ENCODE peak calls at places on chromosomes 5 and 9, in four cellular contexts. One of them, this sample, is unnamed.

GRCh38 chr9:23962101-23962500 is 136.1 kb upstream of the ELAVL2 start:
- DNase-seq in transverse colon: no peak
- DNase-seq in left ventricle myocardium inferior: no peak
- DNase-seq in B cell: no peak
- DNase-seq in this sample: no peak

GRCh38 chr5:43432486-43433365 is 20.5 kb upstream of the CCL28 start:
- DNase-seq in transverse colon: peak; percentile 85
- DNase-seq in left ventricle myocardium inferior: peak; percentile 66
- DNase-seq in B cell: no peak
- DNase-seq in this sample: no peak

GRCh38 chr9:89430995-89431394 is 66.9 kb downstream of the SEMA4D start:
- DNase-seq in transverse colon: peak; percentile 79
- DNase-seq in left ventricle myocardium inferior: no peak
- DNase-seq in B cell: no peak
- DNase-seq in this sample: no peak

GRCh38 chr5:19546521-19546920 is 441.5 kb downstream of the CDH18 start:
- DNase-seq in transverse colon: no peak
- DNase-seq in left ventricle myocardium inferior: no peak
- DNase-seq in B cell: no peak
- DNase-seq in this sample: no peak

GRCh38 chr5:58286741-58287140 is 173.1 kb downstream of the PLK2 start:
- DNase-seq in transverse colon: no peak
- DNase-seq in left ventricle myocardium inferior: no peak
- DNase-seq in B cell: no peak
- DNase-seq in this sample: no peak

GRCh38 chr9:133842174-133842573 is 104.0 kb upstream of the SARDH start:
- DNase-seq in transverse colon: peak; percentile 81
- DNase-seq in left ventricle myocardium inferior: no peak
- DNase-seq in B cell: no peak
- DNase-seq in this sample: no peak

GRCh38 chr5:174073088-174073487 is 27.6 kb downstream of the NSG2 start:
- DNase-seq in transverse colon: no peak
- DNase-seq in left ventricle myocardium inferior: no peak
- DNase-seq in B cell: no peak
- DNase-seq in this sample: no peak

GRCh38 chr5:1105350-1106265 is 6.3 kb downstream of the SLC12A7 start:
- DNase-seq in transverse colon: peak; percentile 88
- DNase-seq in left ventricle myocardium inferior: no peak
- DNase-seq in B cell: peak; percentile 81
- DNase-seq in this sample: peak; percentile 57

GRCh38 chr5:181189962-181190710 is 14.9 kb downstream of the TRIM7 start:
- DNase-seq in transverse colon: peak; percentile 48
- DNase-seq in left ventricle myocardium inferior: no peak
- DNase-seq in B cell: no peak
- DNase-seq in this sample: peak; percentile 36

GRCh38 chr9:99782962-99783718 is 38.5 kb upstream of the NR4A3 start:
- DNase-seq in transverse colon: no peak
- DNase-seq in left ventricle myocardium inferior: no peak
- DNase-seq in B cell: peak; percentile 41
- DNase-seq in this sample: no peak

GRCh38 chr5:74310386-74310785 is 330.1 kb downstream of the ENC1 start:
- DNase-seq in transverse colon: no peak
- DNase-seq in left ventricle myocardium inferior: no peak
- DNase-seq in B cell: no peak
- DNase-seq in this sample: no peak

GRCh38 chr5:176735383-176736265 is 74.7 kb upstream of the UNC5A start:
- DNase-seq in transverse colon: peak; percentile 1
- DNase-seq in left ventricle myocardium inferior: no peak
- DNase-seq in B cell: no peak
- DNase-seq in this sample: peak; percentile 12

GRCh38 chr9:88530051-88530450 is 4.9 kb upstream of the NXNL2 start:
- DNase-seq in transverse colon: no peak
- DNase-seq in left ventricle myocardium inferior: no peak
- DNase-seq in B cell: no peak
- DNase-seq in this sample: no peak

GRCh38 chr9:122931851-122932199 is 513 bp upstream of the ZBTB26 start:
- DNase-seq in transverse colon: no peak
- DNase-seq in left ventricle myocardium inferior: no peak
- DNase-seq in B cell: no peak
- DNase-seq in this sample: no peak

GRCh38 chr9:125380406-125380805 is 118.8 kb downstream of the GAPVD1 start:
- DNase-seq in transverse colon: no peak
- DNase-seq in left ventricle myocardium inferior: no peak
- DNase-seq in B cell: no peak
- DNase-seq in this sample: no peak

GRCh38 chr5:143554918-143555477 is 151.5 kb upstream of the NR3C1 start:
- DNase-seq in transverse colon: no peak
- DNase-seq in left ventricle myocardium inferior: no peak
- DNase-seq in B cell: no peak
- DNase-seq in this sample: no peak

GRCh38 chr5:120735076-120735475 is 271.0 kb downstream of the PRR16 start:
- DNase-seq in transverse colon: no peak
- DNase-seq in left ventricle myocardium inferior: no peak
- DNase-seq in B cell: no peak
- DNase-seq in this sample: no peak

GRCh38 chr9:77649109-77649812 is 1.1 kb upstream of the GNA14 start:
- DNase-seq in transverse colon: no peak
- DNase-seq in left ventricle myocardium inferior: no peak
- DNase-seq in B cell: no peak
- DNase-seq in this sample: no peak

GRCh38 chr9:89464991-89465390 is 32.9 kb downstream of the SEMA4D start:
- DNase-seq in transverse colon: no peak
- DNase-seq in left ventricle myocardium inferior: no peak
- DNase-seq in B cell: no peak
- DNase-seq in this sample: no peak

GRCh38 chr9:107557236-107557990 is 67.8 kb upstream of the KLF4 start:
- DNase-seq in transverse colon: no peak
- DNase-seq in left ventricle myocardium inferior: no peak
- DNase-seq in B cell: no peak
- DNase-seq in this sample: no peak

GRCh38 chr5:1368236-1368635 is 23.3 kb upstream of the CLPTM1L start:
- DNase-seq in transverse colon: no peak
- DNase-seq in left ventricle myocardium inferior: no peak
- DNase-seq in B cell: no peak
- DNase-seq in this sample: no peak

GRCh38 chr5:53481887-53482716 is 1.7 kb downstream of the FST start:
- DNase-seq in transverse colon: peak; percentile 69
- DNase-seq in left ventricle myocardium inferior: peak; percentile 76
- DNase-seq in B cell: peak; percentile 79
- DNase-seq in this sample: peak; percentile 50

GRCh38 chr9:132020272-132020671 is 59.4 kb downstream of the MED27 start:
- DNase-seq in transverse colon: no peak
- DNase-seq in left ventricle myocardium inferior: no peak
- DNase-seq in B cell: no peak
- DNase-seq in this sample: no peak

GRCh38 chr5:76468625-76469410 is 65.7 kb downstream of the IQGAP2 start:
- DNase-seq in transverse colon: no peak
- DNase-seq in left ventricle myocardium inferior: no peak
- DNase-seq in B cell: no peak
- DNase-seq in this sample: no peak

GRCh38 chr5:92402045-92402444 is 1018.9 kb upstream of the ARRDC3 start:
- DNase-seq in transverse colon: no peak
- DNase-seq in left ventricle myocardium inferior: no peak
- DNase-seq in B cell: no peak
- DNase-seq in this sample: no peak

GRCh38 chr5:129973716-129974426 is 69.6 kb downstream of the CHSY3 start:
- DNase-seq in transverse colon: no peak
- DNase-seq in left ventricle myocardium inferior: no peak
- DNase-seq in B cell: no peak
- DNase-seq in this sample: no peak

GRCh38 chr5:108481355-108481931 is 99.5 kb upstream of the FBXL17 start:
- DNase-seq in transverse colon: no peak
- DNase-seq in left ventricle myocardium inferior: no peak
- DNase-seq in B cell: no peak
- DNase-seq in this sample: no peak

GRCh38 chr5:57209316-57210040 is 35.6 kb downstream of the GPBP1 start:
- DNase-seq in transverse colon: no peak
- DNase-seq in left ventricle myocardium inferior: no peak
- DNase-seq in B cell: no peak
- DNase-seq in this sample: no peak

GRCh38 chr5:128491291-128491690 is 46.8 kb downstream of the FBN2 start:
- DNase-seq in transverse colon: no peak
- DNase-seq in left ventricle myocardium inferior: no peak
- DNase-seq in B cell: no peak
- DNase-seq in this sample: no peak

GRCh38 chr5:10832987-10833386 is 72.0 kb upstream of the DAP start:
- DNase-seq in transverse colon: no peak
- DNase-seq in left ventricle myocardium inferior: no peak
- DNase-seq in B cell: no peak
- DNase-seq in this sample: no peak

GRCh38 chr5:138975098-138975847 is 100.1 kb upstream of the LRRTM2 start:
- DNase-seq in transverse colon: peak; percentile 32
- DNase-seq in left ventricle myocardium inferior: peak; percentile 47
- DNase-seq in B cell: no peak
- DNase-seq in this sample: no peak

GRCh38 chr5:59759600-59760357 is 133.7 kb downstream of the PDE4D start:
- DNase-seq in transverse colon: no peak
- DNase-seq in left ventricle myocardium inferior: no peak
- DNase-seq in B cell: no peak
- DNase-seq in this sample: no peak

GRCh38 chr9:109436071-109436470 is 62.0 kb downstream of the PTPN3 start:
- DNase-seq in transverse colon: no peak
- DNase-seq in left ventricle myocardium inferior: no peak
- DNase-seq in B cell: no peak
- DNase-seq in this sample: no peak

GRCh38 chr5:158390556-158390955 is 531.6 kb upstream of the CLINT1 start:
- DNase-seq in transverse colon: no peak
- DNase-seq in left ventricle myocardium inferior: no peak
- DNase-seq in B cell: no peak
- DNase-seq in this sample: no peak

GRCh38 chr9:81791076-81791475 is 101.7 kb upstream of the TLE1 start:
- DNase-seq in transverse colon: no peak
- DNase-seq in left ventricle myocardium inferior: no peak
- DNase-seq in B cell: no peak
- DNase-seq in this sample: no peak

DNA sequence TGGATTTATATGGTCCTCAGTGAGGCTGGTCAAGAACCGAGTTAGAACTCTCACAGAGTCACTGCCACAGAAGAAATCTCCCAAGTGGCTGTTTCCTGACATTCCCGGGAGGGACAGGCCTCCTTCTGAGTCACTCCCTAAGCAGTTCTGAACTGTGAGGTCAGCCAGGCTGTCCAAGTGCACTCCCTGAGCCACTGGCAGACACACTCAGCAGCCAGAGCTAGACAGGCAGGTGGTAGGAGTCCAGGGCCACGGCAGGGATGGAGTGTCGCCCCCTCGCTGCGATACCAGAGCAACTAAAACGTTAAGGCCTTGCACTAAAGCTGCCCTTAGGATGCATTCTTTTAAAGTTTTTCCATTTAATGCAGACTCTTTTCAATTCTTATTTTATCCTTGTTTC is 3.4 kb downstream of the IL4 start:
- DNase-seq in transverse colon: peak; percentile 26
- DNase-seq in left ventricle myocardium inferior: no peak
- DNase-seq in B cell: no peak
- DNase-seq in this sample: no peak
- TF ChIP-seq CTCF in transverse colon: no peak
- TF ChIP-seq CTCF in left ventricle myocardium inferior: no peak
- TF ChIP-seq CTCF in B cell: no peak
- TF ChIP-seq CTCF in this sample: no peak

DNA sequence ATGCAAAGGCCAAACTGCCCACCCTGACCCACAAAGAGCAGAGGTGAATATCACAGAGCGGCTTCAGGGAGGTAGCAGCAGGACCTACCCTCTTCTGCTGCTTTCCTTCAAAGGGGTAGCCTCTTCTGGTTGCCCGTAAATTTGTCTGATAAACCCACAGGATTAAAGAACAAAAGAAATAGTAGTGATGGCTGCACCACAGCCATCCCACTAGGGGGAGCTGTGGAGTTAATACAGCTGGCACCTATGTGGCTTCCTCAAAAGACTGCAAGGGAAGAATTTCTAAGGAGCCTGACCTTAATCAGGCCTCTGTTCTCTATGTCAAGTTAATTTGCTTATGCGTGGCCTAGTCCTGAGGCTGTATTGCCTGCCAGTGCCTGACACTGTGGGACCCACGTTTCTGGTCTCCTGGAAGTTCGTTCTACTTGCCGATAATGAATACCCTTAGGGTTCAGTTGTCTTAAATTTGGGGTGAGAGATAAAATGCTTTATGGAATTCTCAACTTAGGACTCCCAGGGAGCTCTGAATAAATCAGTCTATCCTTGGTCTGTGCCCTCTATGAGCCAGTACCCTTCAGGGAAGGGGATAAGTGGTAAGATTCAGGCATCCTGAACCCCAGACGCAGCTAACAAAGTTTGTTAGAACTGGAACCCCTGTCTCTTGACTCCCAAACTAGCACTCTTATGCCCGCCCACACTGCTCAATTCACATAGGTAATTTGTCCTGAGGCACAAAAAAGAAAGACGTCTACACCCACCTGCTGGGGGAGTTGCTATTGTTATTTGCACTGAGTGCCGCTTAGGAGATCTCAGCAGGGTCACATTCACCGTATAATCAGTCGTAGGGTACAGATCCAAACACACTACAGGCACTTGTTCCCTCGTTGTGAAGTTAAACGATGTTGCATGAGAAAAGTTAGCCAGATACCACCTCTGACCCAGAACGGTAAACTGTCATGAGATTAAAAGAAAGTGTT is 77.1 kb downstream of the SUSD1 start:
- DNase-seq in transverse colon: peak; percentile 54
- DNase-seq in left ventricle myocardium inferior: peak; percentile 30
- DNase-seq in B cell: peak; percentile 60
- DNase-seq in this sample: peak; percentile 47
- TF ChIP-seq CTCF in transverse colon: peak; percentile 80
- TF ChIP-seq CTCF in left ventricle myocardium inferior: peak; percentile 95
- TF ChIP-seq CTCF in B cell: peak; percentile 94
- TF ChIP-seq CTCF in this sample: peak; percentile 89

GRCh38 chr5:175444905-175445456 is 999 bp upstream of the DRD1 start:
- DNase-seq in transverse colon: no peak
- DNase-seq in left ventricle myocardium inferior: no peak
- DNase-seq in B cell: peak; percentile 19
- DNase-seq in this sample: no peak
- TF ChIP-seq CTCF in transverse colon: no peak
- TF ChIP-seq CTCF in left ventricle myocardium inferior: peak; percentile 6
- TF ChIP-seq CTCF in B cell: peak; percentile 5
- TF ChIP-seq CTCF in this sample: no peak

GRCh38 chr9:128412120-128412790 is 8.4 kb upstream of the CERCAM start:
- DNase-seq in transverse colon: peak; percentile 29
- DNase-seq in left ventricle myocardium inferior: peak; percentile 31
- DNase-seq in B cell: no peak
- DNase-seq in this sample: peak; percentile 39

GRCh38 chr9:128415222-128415621 is 5.4 kb upstream of the CERCAM start:
- DNase-seq in transverse colon: no peak
- DNase-seq in left ventricle myocardium inferior: no peak
- DNase-seq in B cell: no peak
- DNase-seq in this sample: no peak

GRCh38 chr9:128416432-128417019 is 4.1 kb upstream of the CERCAM start:
- DNase-seq in transverse colon: no peak
- DNase-seq in left ventricle myocardium inferior: no peak
- DNase-seq in B cell: no peak
- DNase-seq in this sample: no peak

GRCh38 chr9:128416014-128416413 is 4.6 kb upstream of the CERCAM start:
- DNase-seq in transverse colon: no peak
- DNase-seq in left ventricle myocardium inferior: no peak
- DNase-seq in B cell: no peak
- DNase-seq in this sample: no peak

GRCh38 chr9:128414461-128414860 is 6.2 kb upstream of the CERCAM start:
- DNase-seq in transverse colon: no peak
- DNase-seq in left ventricle myocardium inferior: no peak
- DNase-seq in B cell: no peak
- DNase-seq in this sample: no peak
- TF ChIP-seq CTCF in transverse colon: peak; percentile 18
- TF ChIP-seq CTCF in left ventricle myocardium inferior: no peak
- TF ChIP-seq CTCF in B cell: no peak
- TF ChIP-seq CTCF in this sample: no peak

This sample was measured in natural killer cell.